ENCODE peak calls at places on chromosomes 5 and 9, in five cellular contexts. U is WERI-Rb-1, K is lower leg skin, W is cardiac fibroblast, F is mucosa of descending colon. L is an unnamed sample.
A peak's percentile ranks its signal among the peaks of the same experiment; 100 is the strongest.

GRCh38 chr5:10789021-10789420 is 28.0 kb upstream of the DAP start:
- DNase-seq in K (no peak), U (no peak), F (peak; percentile 43), W (peak; percentile 73), L (no peak)

GRCh38 chr5:98004463-98004862 is 769.0 kb upstream of the RGMB start:
- DNase-seq in F (no peak), W (no peak), U (no peak), K (no peak), L (no peak)

GRCh38 chr9:128807827-128808226 is 10.5 kb upstream of the ENDOG start:
- DNase-seq in K (no peak), W (no peak), U (no peak), F (no peak), L (no peak)

GRCh38 chr5:82004511-82004910 is 32.7 kb downstream of the ATG10 start:
- DNase-seq in W (peak; percentile 66), U (no peak), K (no peak), F (no peak), L (no peak)

GRCh38 chr5:172574845-172575170 is 66.3 kb upstream of the NEURL1B start:
- DNase-seq in W (no peak), U (no peak), F (no peak), K (no peak), L (no peak)

GRCh38 chr9:133733421-133734250 is 4.5 kb downstream of the SARDH start:
- DNase-seq in F (no peak), U (no peak), K (peak; percentile 79), W (no peak), L (no peak)

GRCh38 chr9:20663133-20663532 is 20.9 kb upstream of the FOCAD start:
- DNase-seq in W (no peak), F (no peak), U (no peak), K (no peak), L (no peak)

GRCh38 chr5:143128412-143129071 is 274.9 kb downstream of the NR3C1 start:
- DNase-seq in W (no peak), U (peak; percentile 61), K (no peak), F (no peak), L (no peak)

GRCh38 chr9:109411069-109411761 is 86.9 kb downstream of the PTPN3 start:
- DNase-seq in W (no peak), U (no peak), F (no peak), K (peak; percentile 49), L (no peak)

GRCh38 chr9:118366228-118366627 is 662.0 kb downstream of the TLR4 start:
- DNase-seq in F (no peak), W (no peak), K (no peak), U (no peak), L (no peak)

GRCh38 chr9:93958875-93959682 is 3.9 kb upstream of the BARX1 start:
- DNase-seq in F (no peak), W (peak; percentile 37), U (no peak), K (no peak), L (no peak)

GRCh38 chr5:157603333-157604190 is 28.0 kb upstream of the ADAM19 start:
- DNase-seq in U (no peak), K (no peak), W (peak; percentile 94), F (no peak), L (no peak)

GRCh38 chr5:96657068-96657467 is 5.1 kb upstream of the CAST start:
- DNase-seq in K (no peak), U (no peak), W (peak; percentile 95), F (peak; percentile 68), L (no peak)

GRCh38 chr5:147169399-147169798 is 65.4 kb upstream of the STK32A start:
- DNase-seq in K (no peak), F (no peak), W (peak; percentile 24), U (no peak), L (no peak)

GRCh38 chr9:89978185-89978584 is 373.4 kb downstream of the GADD45G start:
- DNase-seq in W (no peak), U (no peak), K (no peak), F (no peak), L (no peak)

GRCh38 chr5:31811210-31811609 is 172.3 kb downstream of the PDZD2 start:
- DNase-seq in U (no peak), W (peak; percentile 96), F (no peak), K (no peak), L (no peak)

GRCh38 chr9:133436706-133437105 is 14.5 kb downstream of the ADAMTS13 start:
- DNase-seq in W (no peak), U (no peak), K (no peak), F (no peak), L (no peak)

GRCh38 chr5:73693573-73694061 is 67.6 kb downstream of the ARHGEF28 start:
- DNase-seq in F (peak; percentile 58), W (peak; percentile 52), U (peak; percentile 15), K (no peak), L (no peak)

GRCh38 chr5:7615566-7616061 is 219.7 kb downstream of the ADCY2 start:
- DNase-seq in W (peak; percentile 1), U (no peak), K (no peak), F (no peak), L (no peak)

GRCh38 chr5:179271301-179271650 is 74.0 kb downstream of the ADAMTS2 start:
- DNase-seq in W (no peak), F (no peak), U (no peak), K (peak; percentile 85), L (peak; percentile 44)

GRCh38 chr9:71936066-71936465 is 24.6 kb downstream of the C9orf85 start:
- DNase-seq in K (no peak), W (peak; percentile 22), U (no peak), F (no peak), L (no peak)

GRCh38 chr5:139186752-139187326 is 11.3 kb downstream of the SIL1 start:
- DNase-seq in W (no peak), K (no peak), U (no peak), F (no peak), L (no peak)

GRCh38 chr5:82348749-82349148 is 70.6 kb upstream of the RPS23 start:
- DNase-seq in U (no peak), F (no peak), W (peak; percentile 58), K (no peak), L (no peak)

GRCh38 chr5:145680169-145680568 is 155.0 kb downstream of the PRELID2 start:
- DNase-seq in U (peak; percentile 11), W (no peak), K (no peak), F (peak; percentile 28), L (no peak)

GRCh38 chr5:131720714-131721113 is 76.1 kb downstream of the FNIP1 start:
- DNase-seq in U (no peak), F (no peak), K (no peak), W (no peak), L (no peak)

GRCh38 chr9:88949961-88950340 is 41.3 kb upstream of the S1PR3 start:
- DNase-seq in U (no peak), W (peak; percentile 42), F (no peak), K (peak; percentile 80), L (no peak)

GRCh38 chr5:65126670-65127069 is 355.1 kb downstream of the ADAMTS6 start:
- DNase-seq in U (no peak), W (no peak), K (no peak), F (no peak), L (no peak)

GRCh38 chr9:95349109-95350038 is 31.9 kb upstream of the FANCC start:
- DNase-seq in F (no peak), W (peak; percentile 8), K (no peak), U (no peak), L (no peak)

GRCh38 chr9:73152445-73152844 is 780 bp downstream of the ANXA1 start:
- DNase-seq in K (no peak), F (no peak), W (peak; percentile 77), U (no peak), L (no peak)

GRCh38 chr5:125485003-125485641 is 738.7 kb upstream of the ZNF608 start:
- DNase-seq in K (peak; percentile 83), W (peak; percentile 98), F (peak; percentile 52), U (no peak), L (no peak)

GRCh38 chr9:89518466-89519392 is 20.8 kb upstream of the SEMA4D start:
- DNase-seq in K (no peak), F (no peak), U (no peak), W (no peak), L (no peak)

GRCh38 chr5:170426149-170426767 is 37.1 kb upstream of the KCNMB1 start:
- DNase-seq in U (no peak), K (no peak), F (no peak), W (no peak), L (no peak)
- TF ChIP-seq CTCF in U (no peak), K (no peak), F (no peak), W (no peak), L (no peak)

GRCh38 chr9:112764837-112765236 is 14.3 kb downstream of the SNX30 start:
- DNase-seq in U (peak; percentile 50), K (peak; percentile 6), F (peak; percentile 74), W (no peak), L (no peak)
- TF ChIP-seq CTCF in U (no peak), K (no peak), F (no peak), W (no peak), L (no peak)

DNA sequence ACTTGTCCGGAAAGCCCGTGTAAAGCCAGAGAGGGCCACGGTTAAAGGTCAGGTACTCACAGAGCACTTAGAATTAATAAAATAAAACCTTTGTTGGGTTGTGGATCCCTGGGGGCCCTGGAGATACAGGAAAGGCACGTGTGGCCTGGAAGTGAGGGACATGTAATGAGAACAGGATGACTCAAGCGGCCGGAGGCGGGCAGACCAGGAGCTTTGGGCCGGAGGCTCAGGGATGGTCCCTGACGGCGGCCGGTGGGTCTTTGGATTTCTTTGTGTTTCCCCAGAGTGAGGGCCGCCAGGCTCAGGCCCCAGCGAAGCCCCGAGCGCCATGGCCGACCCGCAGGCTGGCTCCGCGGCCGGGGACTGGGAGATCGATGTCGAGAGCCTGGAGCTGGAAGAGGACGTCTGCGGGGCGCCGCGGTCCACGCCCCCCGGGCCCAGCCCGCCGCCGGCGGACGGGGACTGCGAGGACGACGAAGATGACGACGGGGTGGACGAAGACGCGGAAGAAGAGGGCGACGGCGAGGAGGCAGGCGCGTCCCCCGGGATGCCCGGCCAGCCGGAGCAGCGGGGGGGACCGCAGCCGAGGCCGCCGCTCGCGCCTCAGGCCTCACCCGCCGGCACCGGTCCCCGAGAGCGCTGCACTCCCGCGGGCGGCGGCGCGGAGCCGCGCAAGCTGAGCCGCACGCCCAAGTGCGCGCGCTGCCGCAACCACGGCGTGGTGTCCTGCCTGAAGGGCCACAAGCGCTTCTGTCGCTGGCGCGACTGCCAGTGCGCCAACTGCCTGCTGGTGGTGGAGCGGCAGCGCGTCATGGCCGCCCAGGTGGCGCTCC is 1.3 kb downstream of the DMRT2 start:
- DNase-seq in U (no peak), K (peak; percentile 87), F (peak; percentile 77), W (no peak), L (peak; percentile 64)
- TF ChIP-seq CTCF in U (no peak), K (no peak), F (peak; percentile 12), W (no peak), L (peak; percentile 34)

DNA sequence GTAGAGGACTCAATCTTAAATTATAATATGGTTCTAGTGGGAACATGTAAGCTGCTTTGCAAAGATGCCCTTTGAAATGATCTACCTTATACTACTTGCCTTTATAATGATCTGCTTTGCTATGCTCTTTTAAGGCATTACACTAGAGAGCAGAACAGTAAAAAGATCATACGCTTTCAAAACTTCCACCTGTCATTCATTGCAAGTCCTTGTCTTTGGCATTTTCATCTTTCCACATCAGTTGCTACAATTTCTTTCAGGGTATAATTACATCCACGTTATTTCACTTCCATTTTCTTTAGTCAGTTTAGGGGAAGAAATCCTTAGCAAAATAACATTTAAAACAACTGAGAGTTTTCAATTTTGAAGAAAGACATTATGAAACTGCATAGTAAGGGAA is 80.3 kb downstream of the ACTBL2 start:
- DNase-seq in W (no peak), U (no peak), F (no peak), K (no peak), L (no peak)
- TF ChIP-seq CTCF in W (no peak), U (no peak), F (no peak), K (no peak), L (no peak)

L was measured in lower lobe of right lung.